ENCODE peak calls at places on chromosomes 16 and 17, in seven cellular contexts. L, Z, M, J, N, Q and R are unnamed samples. For H3K4me1, the result is how much of the 10 kb centered on the place peaks cover.

GRCh38 chr16:68079616-68080344 is 5.4 kb upstream of the NFATC3 start:
- DNase-seq in L (peak), Z (peak), M (no peak), J (peak), N (no peak), Q (no peak), R (peak)

GRCh38 chr16:30844671-30845449 is 49.0 kb downstream of the BCL7C start:
- DNase-seq in L (peak), Z (peak), M (peak), J (peak), N (peak), Q (peak), R (peak)

GRCh38 chr17:81417049-81417878 is 22.0 kb downstream of the BAHCC1 start:
- DNase-seq in L (no peak), Z (peak), M (no peak), J (peak), N (no peak), Q (no peak), R (no peak)

GRCh38 chr17:47272491-47272890 is 18.9 kb downstream of the ITGB3 start:
- DNase-seq in L (no peak), Z (no peak), M (no peak), J (no peak), N (no peak), Q (no peak), R (no peak)

GRCh38 chr16:22786691-22787090 is 27.3 kb upstream of the HS3ST2 start:
- DNase-seq in L (no peak), Z (no peak), M (no peak), J (no peak), N (no peak), Q (no peak), R (no peak)

GRCh38 chr17:41937970-41938851 is 7.8 kb downstream of the ODAD4 start:
- DNase-seq in L (no peak), Z (no peak), M (no peak), J (no peak), N (no peak), Q (no peak), R (peak)

GRCh38 chr17:14510136-14510535 is 209.3 kb downstream of the HS3ST3B1 start:
- DNase-seq in L (no peak), Z (no peak), M (no peak), J (no peak), N (no peak), Q (no peak), R (no peak)

GRCh38 chr17:48068491-48068961 is 20.4 kb downstream of the NFE2L1 start:
- DNase-seq in L (no peak), Z (no peak), M (no peak), J (peak), N (no peak), Q (peak), R (no peak)

GRCh38 chr17:78360371-78361226 is 722 bp upstream of the SOCS3 start:
- DNase-seq in L (peak), Z (peak), M (peak), J (peak), N (peak), Q (peak), R (peak)

DNA sequence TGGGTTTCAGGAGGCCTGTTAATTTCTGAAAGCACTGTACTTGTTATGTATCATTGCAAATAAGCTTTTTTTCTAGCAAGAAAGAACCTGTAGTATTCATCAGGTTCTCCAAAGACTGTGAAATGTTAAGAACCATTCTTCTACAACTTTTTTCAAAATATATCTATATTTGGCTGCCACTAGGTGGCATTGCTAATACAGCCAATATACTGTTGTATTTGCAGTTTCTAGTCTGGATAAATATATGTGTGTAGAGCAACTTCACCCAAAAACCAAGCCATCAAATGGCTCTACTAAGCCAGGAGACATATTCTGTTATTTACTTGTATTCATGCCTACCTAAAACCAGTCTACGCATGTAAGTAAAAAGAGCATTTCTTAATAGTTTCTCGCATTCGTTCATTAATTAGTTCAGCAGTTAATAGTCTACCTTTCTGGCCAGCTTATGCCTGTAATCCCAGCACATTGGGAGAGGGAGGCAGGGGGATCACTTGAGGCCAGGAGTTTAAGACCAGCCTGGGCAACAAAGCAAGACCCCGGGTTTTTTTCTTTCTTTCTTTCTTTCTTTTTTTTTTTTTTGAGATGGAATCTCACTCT is 39.5 kb downstream of the VMP1 start:
- DNase-seq in L (no peak), Z (no peak), M (peak), J (peak), N (no peak), Q (peak), R (no peak)
- H3K4me1 ChIP-seq in L (under half), Z (under half), M (under half), J (under half), N (under half), Q (under half), R (under half)

GRCh38 chr16:73054131-73054496 is 6.2 kb upstream of the ZFHX3 start:
- DNase-seq in L (no peak), Z (no peak), M (no peak), J (no peak), N (no peak), Q (no peak), R (no peak)

GRCh38 chr16:73052441-73053030 is 4.6 kb upstream of the ZFHX3 start:
- DNase-seq in L (no peak), Z (no peak), M (no peak), J (no peak), N (no peak), Q (no peak), R (no peak)

GRCh38 chr16:73053379-73054130 is 5.6 kb upstream of the ZFHX3 start:
- DNase-seq in L (no peak), Z (no peak), M (no peak), J (no peak), N (no peak), Q (peak), R (no peak)

GRCh38 chr16:73051903-73052302 is 4.0 kb upstream of the ZFHX3 start:
- DNase-seq in L (no peak), Z (no peak), M (no peak), J (no peak), N (no peak), Q (no peak), R (no peak)

DNA sequence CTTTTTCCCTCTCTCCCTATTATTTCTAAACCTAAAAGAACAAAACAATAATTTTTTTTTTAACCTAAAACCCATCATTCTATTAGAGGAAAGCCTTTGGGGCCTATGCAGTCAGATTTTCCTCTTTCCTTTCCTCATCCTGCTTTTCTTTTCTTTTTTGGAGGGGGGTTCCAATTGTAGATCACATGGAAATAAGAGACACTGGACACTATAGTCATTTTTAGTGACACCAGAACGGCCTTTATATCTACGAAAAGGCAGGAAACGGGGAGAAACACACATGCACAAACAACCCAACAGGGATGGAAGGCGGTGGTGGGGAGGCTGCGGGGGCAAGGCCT is 5.1 kb upstream of the ZFHX3 start:
- DNase-seq in L (no peak), Z (no peak), M (no peak), J (no peak), N (no peak), Q (no peak), R (no peak)
- H3K4me3 ChIP-seq in L (no peak), Z (peak), M (no peak), J (no peak), N (no peak), Q (peak), R (no peak)

GRCh38 chr16:50323335-50324011 is 45.3 kb downstream of the BRD7 start:
- DNase-seq in L (no peak), Z (no peak), M (no peak), J (peak), N (no peak), Q (no peak), R (no peak)
- TF ChIP-seq CTCF in L (no peak), Z (no peak), M (peak), J (peak), N (no peak), Q (peak), R (no peak)

GRCh38 chr17:17817552-17817947 is 19.2 kb downstream of the SREBF1 start:
- DNase-seq in L (no peak), Z (no peak), M (no peak), J (no peak), N (no peak), Q (no peak), R (no peak)
- H3K4me1 ChIP-seq in L (under half), Z (under half), M (under half), J (under half), N (under half), Q (half or more), R (under half)

GRCh38 chr17:44561237-44561623 is 3.9 kb downstream of the FZD2 start:
- DNase-seq in L (no peak), Z (no peak), M (no peak), J (no peak), N (no peak), Q (no peak), R (no peak)
- H3K4me3 ChIP-seq in L (no peak), Z (no peak), M (peak), J (no peak), N (no peak), Q (no peak), R (no peak)

GRCh38 chr16:48905632-48906031 is 295.7 kb upstream of the N4BP1 start:
- DNase-seq in L (no peak), Z (no peak), M (no peak), J (no peak), N (no peak), Q (no peak), R (no peak)

GRCh38 chr16:48903054-48903453 is 293.1 kb upstream of the N4BP1 start:
- DNase-seq in L (no peak), Z (no peak), M (no peak), J (no peak), N (no peak), Q (no peak), R (no peak)

GRCh38 chr16:48904333-48904732 is 294.4 kb upstream of the N4BP1 start:
- DNase-seq in L (no peak), Z (no peak), M (no peak), J (no peak), N (no peak), Q (no peak), R (no peak)

GRCh38 chr16:48899500-48899899 is 289.5 kb upstream of the N4BP1 start:
- DNase-seq in L (no peak), Z (no peak), M (no peak), J (no peak), N (no peak), Q (no peak), R (no peak)

DNA sequence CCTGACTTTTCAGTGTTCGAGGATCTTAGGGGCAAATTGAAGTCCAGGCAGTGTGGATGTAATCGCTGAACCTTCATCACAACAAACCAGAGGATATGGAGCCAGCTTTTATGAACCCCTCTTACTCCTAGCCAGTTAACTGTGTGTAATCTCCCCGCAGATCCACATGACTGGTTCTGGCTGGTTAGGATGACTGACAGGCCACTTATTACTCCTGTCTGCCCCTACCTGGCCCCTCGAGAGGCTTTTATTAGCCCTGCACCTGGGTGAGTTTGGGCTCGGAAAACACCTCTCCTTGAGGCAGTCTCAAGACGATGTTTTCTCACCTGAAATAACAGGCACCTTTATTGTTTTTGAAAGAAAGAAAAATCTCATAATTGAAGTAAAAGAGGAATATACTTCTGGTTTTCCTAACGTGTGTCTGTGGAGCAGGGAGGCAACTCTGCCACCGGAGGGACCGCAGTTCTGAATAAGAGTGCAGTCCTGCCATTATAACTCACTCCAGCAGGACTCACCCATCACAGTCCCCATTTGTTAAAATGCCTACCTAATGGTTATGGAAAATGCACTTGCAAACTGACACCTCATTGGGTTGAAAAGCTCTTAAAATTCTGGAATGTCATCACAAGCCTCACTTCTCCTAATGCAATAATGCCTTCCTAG is 291.9 kb upstream of the N4BP1 start:
- DNase-seq in L (no peak), Z (no peak), M (peak), J (peak), N (no peak), Q (no peak), R (no peak)
- TF ChIP-seq CTCF in L (no peak), Z (no peak), M (no peak), J (peak), N (no peak), Q (no peak), R (no peak)

DNA sequence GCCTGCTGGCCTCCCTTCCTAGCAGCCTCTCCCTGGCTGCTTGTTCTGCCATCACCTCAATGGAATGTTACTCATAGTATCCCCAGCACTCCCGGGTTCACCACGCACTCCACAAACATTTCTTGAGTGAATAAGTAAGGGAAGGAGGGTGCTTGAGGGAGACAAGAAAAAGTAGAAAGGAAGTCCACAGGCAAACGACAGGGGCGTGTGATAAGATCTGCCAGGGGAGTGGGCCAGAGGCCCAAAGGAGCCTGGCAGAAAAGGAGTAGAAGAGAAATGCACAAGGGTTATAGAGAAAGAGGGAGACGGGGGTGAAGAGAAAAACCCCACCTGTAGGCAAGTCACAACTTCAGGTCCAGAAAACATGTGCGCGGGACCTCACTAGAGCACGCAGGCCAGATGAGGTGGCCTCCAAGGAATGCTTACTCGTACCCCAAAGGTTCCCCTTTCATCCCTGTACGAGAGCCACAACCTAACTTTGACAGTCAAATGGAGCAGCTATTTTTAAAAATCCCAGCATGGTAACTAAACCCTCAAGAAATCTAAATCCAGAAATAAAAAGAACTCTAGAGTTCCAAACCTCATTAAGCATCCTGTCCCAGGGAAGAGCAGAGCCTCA is 6.6 kb downstream of the ZDHHC7 start:
- DNase-seq in L (peak), Z (no peak), M (no peak), J (peak), N (no peak), Q (peak), R (no peak)
- H3K4me1 ChIP-seq in L (under half), Z (under half), M (under half), J (half or more), N (under half), Q (half or more), R (half or more)

GRCh38 chr16:57808589-57808988 is 6.3 kb upstream of the KIFC3 start:
- DNase-seq in L (no peak), Z (no peak), M (no peak), J (no peak), N (no peak), Q (no peak), R (no peak)
- H3K4me3 ChIP-seq in L (no peak), Z (no peak), M (no peak), J (no peak), N (no peak), Q (no peak), R (no peak)

GRCh38 chr17:67479119-67479517 is 102.0 kb downstream of the PITPNC1 start:
- DNase-seq in L (no peak), Z (no peak), M (no peak), J (no peak), N (no peak), Q (no peak), R (no peak)
- TF ChIP-seq CTCF in L (no peak), Z (no peak), M (no peak), J (no peak), N (no peak), Q (no peak), R (no peak)